ENCODE peak calls at places on chromosomes 1 and 21, in five cellular contexts. E, I, Z, V and L are unnamed samples. For H3K4me1, the result is how much of the 10 kb centered on the place peaks cover.

GRCh38 chr1:204191481-204191880 is 4.8 kb downstream of the KISS1 start:
- DNase-seq in V (no peak), E (no peak), Z (no peak), I (no peak), L (no peak)

GRCh38 chr1:33433509-33434362 is 2.8 kb upstream of the PHC2 start:
- DNase-seq in V (no peak), I (peak), E (no peak), Z (peak), L (no peak)

GRCh38 chr1:226551299-226551698 is 2.7 kb downstream of the STUM start:
- DNase-seq in E (no peak), V (no peak), I (no peak), Z (no peak), L (peak)

GRCh38 chr1:47755368-47755990 is 241.7 kb downstream of the TRABD2B start:
- DNase-seq in V (peak), E (peak), Z (no peak), I (no peak), L (peak)

GRCh38 chr1:196797891-196798290 is 21.6 kb upstream of the CFHR1 start:
- DNase-seq in E (no peak), Z (no peak), I (no peak), V (no peak), L (no peak)

GRCh38 chr1:6443339-6444115 is 19.0 kb downstream of the ESPN start:
- DNase-seq in V (no peak), I (no peak), Z (no peak), E (no peak), L (no peak)

GRCh38 chr1:39387452-39387851 is 104.0 kb upstream of the BMP8A start:
- DNase-seq in E (no peak), V (no peak), Z (peak), I (peak), L (no peak)

GRCh38 chr1:114718661-114719423 is 2.3 kb upstream of the NRAS start:
- DNase-seq in E (no peak), I (peak), Z (peak), V (no peak), L (no peak)

GRCh38 chr1:214658785-214659184 is 55.8 kb downstream of the CENPF start:
- DNase-seq in I (peak), Z (peak), E (peak), V (peak), L (peak)

GRCh38 chr21:29300547-29301138 is 1.9 kb downstream of the BACH1 start:
- DNase-seq in E (no peak), I (peak), Z (peak), V (no peak), L (no peak)

GRCh38 chr1:54406339-54407181 is at the start of gene SSBP3:
- DNase-seq in I (peak), E (peak), Z (peak), V (peak), L (peak)

GRCh38 chr1:54403808-54404261 is 2.4 kb downstream of the SSBP3 start:
- DNase-seq in E (no peak), Z (peak), V (no peak), I (peak), L (no peak)

GRCh38 chr1:54405894-54406293 is 300 bp downstream of the SSBP3 start:
- DNase-seq in Z (no peak), V (peak), E (peak), I (no peak), L (peak)

GRCh38 chr1:54404263-54404662 is 1.9 kb downstream of the SSBP3 start:
- DNase-seq in E (no peak), Z (no peak), I (no peak), V (no peak), L (no peak)

GRCh38 chr1:54404939-54405880 is 984 bp downstream of the SSBP3 start:
- DNase-seq in E (peak), I (no peak), V (peak), Z (no peak), L (peak)
- H3K4me1 ChIP-seq in E (under half), I (under half), V (under half), Z (under half), L (under half)

GRCh38 chr21:32276671-32277070 is 2.2 kb downstream of the MIS18A start:
- DNase-seq in E (no peak), Z (no peak), I (no peak), V (no peak), L (no peak)

GRCh38 chr21:32279377-32279680 is 480 bp upstream of the MIS18A start:
- DNase-seq in E (peak), V (no peak), Z (no peak), I (no peak), L (no peak)

GRCh38 chr21:32281531-32281930 is 2.7 kb upstream of the MIS18A start:
- DNase-seq in E (no peak), Z (peak), V (no peak), I (no peak), L (no peak)

GRCh38 chr21:32278068-32278467 is 781 bp downstream of the MIS18A start:
- DNase-seq in I (no peak), E (peak), V (no peak), Z (no peak), L (no peak)

GRCh38 chr21:32278518-32279376 is at the start of gene MIS18A:
- DNase-seq in V (peak), I (peak), Z (peak), E (peak), L (peak)
- TF ChIP-seq CTCF in V (peak), I (no peak), Z (no peak), E (peak), L (no peak)

GRCh38 chr1:207316622-207317510 is 4.6 kb upstream of the CD55 start:
- DNase-seq in I (no peak), E (no peak), V (peak), Z (no peak), L (no peak)

GRCh38 chr1:207317561-207317960 is 3.9 kb upstream of the CD55 start:
- DNase-seq in Z (no peak), V (no peak), I (no peak), E (no peak), L (no peak)

GRCh38 chr1:207315435-207315834 is 6.0 kb upstream of the CD55 start:
- DNase-seq in V (no peak), Z (no peak), E (no peak), I (no peak), L (no peak)

GRCh38 chr1:207314836-207315235 is 6.6 kb upstream of the CD55 start:
- DNase-seq in E (no peak), I (peak), V (no peak), Z (no peak), L (no peak)

DNA sequence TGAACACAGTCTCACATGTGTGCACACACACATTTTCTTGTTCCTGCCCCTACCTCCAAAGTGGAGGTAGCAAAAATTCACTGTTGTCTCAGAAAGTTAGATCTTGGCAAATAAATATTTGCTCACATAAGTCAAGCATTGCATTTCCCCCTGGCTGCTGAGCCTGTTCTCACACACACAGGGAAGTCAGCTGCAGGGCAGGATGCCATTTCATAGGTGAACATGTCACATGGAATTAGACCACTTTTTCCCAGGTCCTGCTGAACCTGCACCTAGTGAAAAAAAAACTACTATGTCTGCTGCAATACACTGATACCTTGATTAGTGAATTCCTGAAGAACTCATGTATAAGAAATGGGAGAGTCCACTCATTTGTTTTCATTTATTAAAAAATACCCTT is 5.3 kb upstream of the CD55 start:
- DNase-seq in Z (no peak), V (no peak), E (no peak), I (no peak), L (no peak)
- H3K4me1 ChIP-seq in Z (under half), V (under half), E (under half), I (under half), L (under half)

GRCh38 chr21:24011087-24011486 is 1596.2 kb downstream of the MRPL39 start:
- DNase-seq in I (no peak), V (no peak), E (no peak), Z (no peak), L (no peak)

GRCh38 chr21:24014381-24014780 is 1592.9 kb downstream of the MRPL39 start:
- DNase-seq in E (no peak), I (no peak), Z (no peak), V (no peak), L (no peak)
- TF ChIP-seq CTCF in E (peak), I (no peak), Z (no peak), V (peak), L (peak)

GRCh38 chr1:212762234-212762633 is 29.3 kb downstream of the NSL1 start:
- DNase-seq in I (no peak), V (no peak), E (no peak), Z (no peak), L (no peak)
- H3K4me1 ChIP-seq in I (under half), V (under half), E (under half), Z (under half), L (under half)

GRCh38 chr1:212269306-212269705 is 15.9 kb upstream of the PPP2R5A start:
- DNase-seq in I (no peak), V (no peak), Z (no peak), E (no peak), L (no peak)

GRCh38 chr1:212271823-212272498 is 13.2 kb upstream of the PPP2R5A start:
- DNase-seq in E (no peak), V (no peak), I (no peak), Z (no peak), L (peak)

GRCh38 chr1:212267460-212267859 is 17.8 kb upstream of the PPP2R5A start:
- DNase-seq in I (no peak), E (no peak), V (no peak), Z (no peak), L (no peak)

GRCh38 chr1:212270564-212270963 is 14.6 kb upstream of the PPP2R5A start:
- DNase-seq in Z (no peak), I (no peak), V (no peak), E (no peak), L (no peak)

GRCh38 chr1:212271234-212271633 is 14.0 kb upstream of the PPP2R5A start:
- DNase-seq in E (no peak), V (no peak), Z (no peak), I (no peak), L (no peak)
- TF ChIP-seq CTCF in E (no peak), V (no peak), Z (no peak), I (no peak), L (no peak)

GRCh38 chr1:99645699-99646531 is at the start of gene PALMD:
- DNase-seq in E (peak), V (peak), Z (peak), I (no peak), L (peak)
- H3K4me1 ChIP-seq in E (under half), V (under half), Z (under half), I (under half), L (under half)

DNA sequence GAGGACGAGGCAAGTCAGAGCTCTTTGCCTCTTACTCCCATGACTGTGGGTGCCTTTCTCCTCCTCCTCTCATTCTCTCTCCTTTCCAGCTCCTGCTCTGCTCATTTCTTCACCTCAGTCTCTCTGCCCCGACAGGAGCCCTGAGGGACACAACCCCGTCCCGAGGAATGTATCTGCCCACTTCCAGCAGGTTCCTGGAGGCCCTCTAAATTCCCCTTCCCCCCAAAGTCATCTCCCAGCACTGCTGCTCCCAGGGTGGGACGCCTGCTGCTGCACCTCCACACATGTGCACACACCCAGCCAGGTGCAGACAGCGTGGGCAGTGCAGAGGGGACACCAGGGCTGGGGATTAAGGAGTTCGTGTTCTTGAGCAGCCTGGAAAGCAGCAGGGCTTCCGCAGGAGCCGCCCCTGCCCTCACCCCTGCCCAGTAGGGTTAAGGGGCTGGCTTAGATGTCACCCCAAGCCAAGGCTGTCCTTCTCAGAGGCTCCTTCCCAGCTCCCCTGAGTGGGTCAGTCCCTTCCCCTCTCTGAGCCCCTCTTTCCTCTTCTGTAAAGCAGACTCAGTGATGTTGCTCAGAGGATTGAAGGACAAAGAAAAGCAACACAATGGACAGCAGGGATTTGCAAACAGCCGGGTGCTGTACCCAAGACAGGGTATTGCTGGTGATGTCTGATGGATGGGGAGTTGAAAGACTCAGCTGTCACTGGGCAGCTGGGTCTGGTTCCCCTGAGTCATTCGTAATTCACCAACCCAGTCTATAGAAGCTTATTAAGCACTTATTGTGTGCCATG is 346.0 kb downstream of the MATN1 start:
- DNase-seq in V (peak), Z (peak), E (no peak), I (no peak), L (no peak)
- TF ChIP-seq CTCF in V (no peak), Z (no peak), E (no peak), I (no peak), L (no peak)

DNA sequence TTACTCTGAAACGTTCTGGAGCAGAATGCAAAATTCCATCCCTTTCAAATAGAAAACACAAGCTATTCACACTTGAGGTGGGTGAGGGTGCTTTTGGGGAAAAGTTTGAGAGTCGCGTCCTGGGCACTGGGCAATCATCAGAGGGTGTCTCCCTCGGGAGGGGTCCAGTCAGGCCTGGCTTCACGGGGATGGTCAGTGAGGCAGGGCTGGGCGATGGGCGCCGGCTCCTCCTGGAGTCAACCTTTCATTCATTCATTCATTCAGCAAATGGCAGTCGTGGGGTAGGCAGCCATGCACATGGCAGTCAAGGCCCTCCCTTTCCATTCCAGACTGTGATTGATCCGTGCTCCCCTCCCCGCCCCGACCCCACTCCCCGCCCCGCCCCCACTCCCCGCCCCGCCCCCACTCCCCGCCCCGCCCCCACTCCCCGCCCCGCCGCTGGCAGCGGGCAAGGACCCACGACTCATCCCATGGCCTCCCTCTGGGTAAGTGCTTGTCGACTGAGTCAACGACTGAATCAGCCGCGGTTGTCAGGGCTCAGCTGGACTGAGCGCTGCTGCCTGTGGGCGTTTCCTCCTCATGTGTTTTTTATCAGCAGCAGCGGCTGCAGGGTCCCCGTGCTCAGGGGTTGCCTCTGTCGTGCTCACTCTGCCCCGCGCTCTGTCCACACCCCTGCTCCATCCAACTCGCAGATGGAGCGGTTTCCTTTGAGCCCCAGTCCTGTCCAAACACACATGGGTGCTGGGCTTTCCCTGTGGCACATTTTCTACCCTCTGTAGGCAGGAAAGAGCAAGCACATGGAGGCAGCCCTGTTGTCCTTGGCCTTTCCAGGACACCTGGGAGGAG is 12.5 kb upstream of the SPSB1 start:
- DNase-seq in Z (peak), V (peak), E (no peak), I (peak), L (peak)
- H3K4me1 ChIP-seq in Z (under half), V (under half), E (under half), I (under half), L (under half)